ENCODE peak calls at places on chromosomes 13 and 19, in five cellular contexts. K is activated CD4-positive, alpha-beta T cell treated with anti-CD3 and anti-CD28 coated beads, Interleukin-2, amount 50 U/mL, for 4 hours; G is neural crest cell; T is EL; F is stimulated activated CD8-positive, alpha-beta memory T cell treated with anti-CD3 and anti-CD28 coated beads, Interleukin-12 subunit alpha, Interleukin-12 subunit beta, amount 100 ng/mL, for 4 hours. L is an unnamed sample.

GRCh38 chr13:29359181-29359580 is 236.3 kb downstream of the SLC7A1 start:
- DNase-seq in K (no peak), G (no peak), T (no peak), F (no peak), L (no peak)

GRCh38 chr13:73433893-73434292 is 375.1 kb downstream of the KLF5 start:
- DNase-seq in K (no peak), G (no peak), T (no peak), F (no peak), L (no peak)

GRCh38 chr13:53028637-53029121 is at the start of gene OLFM4:
- DNase-seq in K (no peak), G (no peak), T (no peak), F (no peak), L (no peak)

GRCh38 chr19:50896591-50897190 is 14.5 kb downstream of the KLK4 start:
- DNase-seq in K (no peak), G (no peak), T (peak; percentile 47), F (no peak), L (no peak)

GRCh38 chr13:106480511-106480910 is 55.0 kb downstream of the EFNB2 start:
- DNase-seq in K (no peak), G (no peak), T (no peak), F (no peak), L (no peak)

GRCh38 chr13:79799049-79799448 is 318.1 kb downstream of the NDFIP2 start:
- DNase-seq in K (no peak), G (no peak), T (no peak), F (no peak), L (no peak)

GRCh38 chr13:89897681-89898080 is 1449.8 kb upstream of the MIR17HG start:
- DNase-seq in K (no peak), G (no peak), T (no peak), F (no peak), L (no peak)

GRCh38 chr13:25992076-25992475 is 59.7 kb downstream of the SHISA2 start:
- DNase-seq in K (no peak), G (no peak), T (no peak), F (no peak), L (no peak)

GRCh38 chr19:34733266-34733825 is 697 bp upstream of the ZNF181 start:
- DNase-seq in K (no peak), G (no peak), T (no peak), F (no peak), L (no peak)

GRCh38 chr19:7715671-7716070 is 13.7 kb upstream of the FCER2 start:
- DNase-seq in K (no peak), G (no peak), T (no peak), F (no peak), L (no peak)

L was measured in putamen.